ENCODE peak calls at places on chromosomes 5 and 9, in six cellular contexts. G, I, N, U, B and F are unnamed samples.

GRCh38 chr9:124392855-124393460 is 22.3 kb downstream of the PSMB7 start:
- DNase-seq in I (no peak), U (no peak), B (peak), N (no peak), G (no peak), F (no peak)

GRCh38 chr5:132714456-132715307 is 22.7 kb downstream of the KIF3A start:
- DNase-seq in B (no peak), G (peak), N (no peak), U (no peak), I (no peak), F (peak)

GRCh38 chr9:110742741-110743371 is 74.3 kb downstream of the MUSK start:
- DNase-seq in G (no peak), I (no peak), N (no peak), B (no peak), U (no peak), F (no peak)

GRCh38 chr5:178290376-178290775 is 57.8 kb upstream of the PHYKPL start:
- DNase-seq in G (no peak), U (no peak), N (no peak), B (no peak), I (peak), F (no peak)

GRCh38 chr5:98787131-98787719 is 13.8 kb downstream of the RGMB start:
- DNase-seq in I (no peak), U (no peak), B (no peak), G (no peak), N (no peak), F (no peak)

GRCh38 chr5:127806776-127807175 is 103.6 kb downstream of the CCDC192 start:
- DNase-seq in B (no peak), I (no peak), U (no peak), G (no peak), N (no peak), F (no peak)

GRCh38 chr9:36113999-36114398 is 22.5 kb upstream of the GLIPR2 start:
- DNase-seq in N (no peak), B (no peak), U (no peak), G (no peak), I (no peak), F (no peak)

GRCh38 chr9:95508968-95509850 is 7.6 kb downstream of the PTCH1 start:
- DNase-seq in N (peak), I (peak), G (peak), B (no peak), U (no peak), F (peak)

GRCh38 chr5:108216890-108217289 is 165.0 kb downstream of the FBXL17 start:
- DNase-seq in I (no peak), G (no peak), B (peak), U (no peak), N (no peak), F (no peak)

GRCh38 chr5:147635882-147636531 is 126.1 kb upstream of the DPYSL3 start:
- DNase-seq in B (no peak), U (no peak), G (no peak), I (no peak), N (no peak), F (no peak)

GRCh38 chr9:134602547-134603362 is 38.8 kb upstream of the COL5A1 start:
- DNase-seq in B (no peak), U (no peak), G (no peak), I (peak), N (no peak), F (no peak)

GRCh38 chr5:158847772-158848171 is 251.9 kb downstream of the EBF1 start:
- DNase-seq in I (no peak), G (no peak), B (no peak), N (no peak), U (no peak), F (no peak)

GRCh38 chr5:173781826-173782670 is 106.1 kb upstream of the CPEB4 start:
- DNase-seq in I (peak), G (peak), B (peak), N (peak), U (peak), F (peak)

GRCh38 chr5:39599721-39600431 is 175.1 kb upstream of the DAB2 start:
- DNase-seq in I (no peak), B (no peak), N (no peak), G (peak), U (no peak), F (no peak)

GRCh38 chr5:10913846-10914245 is 152.8 kb upstream of the DAP start:
- DNase-seq in G (no peak), I (no peak), B (no peak), U (no peak), N (no peak), F (no peak)

GRCh38 chr5:32916648-32917047 is 205.5 kb downstream of the NPR3 start:
- DNase-seq in U (no peak), I (no peak), N (no peak), B (peak), G (no peak), F (no peak)

GRCh38 chr9:74773886-74774479 is 113.7 kb downstream of the TRPM6 start:
- DNase-seq in G (peak), N (peak), I (peak), B (peak), U (peak), F (peak)

GRCh38 chr9:121652037-121652837 is 803 bp downstream of the DAB2IP start:
- DNase-seq in U (no peak), B (no peak), G (no peak), N (peak), I (peak), F (no peak)

GRCh38 chr9:117114768-117115167 is 300.1 kb downstream of the ASTN2 start:
- DNase-seq in B (no peak), I (no peak), U (no peak), N (no peak), G (no peak), F (no peak)

GRCh38 chr9:12133416-12133815 is 559.8 kb upstream of the TYRP1 start:
- DNase-seq in B (no peak), U (no peak), I (no peak), N (no peak), G (no peak), F (no peak)

GRCh38 chr5:72441861-72442540 is 65.2 kb downstream of the ZNF366 start:
- DNase-seq in N (no peak), G (no peak), I (no peak), U (no peak), B (peak), F (no peak)

GRCh38 chr5:12246016-12246415 is 341.8 kb upstream of the CTNND2 start:
- DNase-seq in G (no peak), N (no peak), I (no peak), B (no peak), U (no peak), F (no peak)

GRCh38 chr9:34454571-34455065 is 3.8 kb downstream of the FAM219A start:
- DNase-seq in B (no peak), N (peak), U (no peak), G (peak), I (no peak), F (no peak)

GRCh38 chr9:77142366-77142765 is 35.0 kb upstream of the VPS13A start:
- DNase-seq in U (no peak), I (no peak), G (no peak), N (no peak), B (no peak), F (no peak)
- H3K27ac ChIP-seq in U (no peak), I (no peak), G (no peak), N (no peak), B (no peak), F (no peak)

GRCh38 chr9:22975921-22976320 is 529.3 kb downstream of the DMRTA1 start:
- DNase-seq in N (no peak), G (no peak), U (no peak), I (no peak), B (no peak), F (no peak)

GRCh38 chr9:22969350-22969979 is 522.8 kb downstream of the DMRTA1 start:
- DNase-seq in G (no peak), I (no peak), B (no peak), N (no peak), U (no peak), F (no peak)

GRCh38 chr9:22976454-22976853 is 529.8 kb downstream of the DMRTA1 start:
- DNase-seq in U (no peak), N (no peak), G (no peak), B (no peak), I (no peak), F (no peak)

DNA sequence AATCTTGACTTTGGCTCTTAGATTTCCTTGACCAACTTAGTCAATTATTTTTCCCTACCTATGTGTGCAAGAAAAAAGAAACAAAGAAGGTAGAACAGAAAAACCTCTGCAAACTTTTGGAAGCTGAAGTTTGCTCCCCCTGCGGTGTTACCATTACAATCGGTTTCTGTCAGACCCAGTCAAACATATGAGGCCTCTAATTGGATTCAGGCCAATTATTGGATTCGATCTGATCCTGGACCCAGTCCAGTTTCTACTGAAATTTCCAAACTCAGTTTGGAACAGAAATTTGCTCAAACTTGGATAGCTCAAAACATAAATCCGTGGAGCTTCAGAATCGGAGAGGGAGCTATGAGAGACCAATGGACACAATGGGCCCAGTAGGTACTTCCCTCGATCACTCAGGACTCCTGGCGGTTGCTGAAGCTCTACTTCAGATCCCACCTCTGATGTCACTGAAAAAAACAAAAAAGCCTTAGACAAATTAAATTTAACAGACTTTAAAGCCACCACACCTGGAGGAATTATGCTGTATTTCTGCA is 523.9 kb downstream of the DMRTA1 start:
- DNase-seq in G (no peak), N (no peak), U (no peak), I (no peak), B (no peak), F (no peak)
- H3K27ac ChIP-seq in G (no peak), N (no peak), U (no peak), I (no peak), B (no peak), F (no peak)

GRCh38 chr9:27572036-27572435 is 1.2 kb downstream of the C9orf72 start:
- DNase-seq in U (no peak), I (no peak), N (no peak), B (no peak), G (no peak), F (no peak)
- H3K27ac ChIP-seq in U (peak), I (peak), N (peak), B (no peak), G (peak), F (peak)

DNA sequence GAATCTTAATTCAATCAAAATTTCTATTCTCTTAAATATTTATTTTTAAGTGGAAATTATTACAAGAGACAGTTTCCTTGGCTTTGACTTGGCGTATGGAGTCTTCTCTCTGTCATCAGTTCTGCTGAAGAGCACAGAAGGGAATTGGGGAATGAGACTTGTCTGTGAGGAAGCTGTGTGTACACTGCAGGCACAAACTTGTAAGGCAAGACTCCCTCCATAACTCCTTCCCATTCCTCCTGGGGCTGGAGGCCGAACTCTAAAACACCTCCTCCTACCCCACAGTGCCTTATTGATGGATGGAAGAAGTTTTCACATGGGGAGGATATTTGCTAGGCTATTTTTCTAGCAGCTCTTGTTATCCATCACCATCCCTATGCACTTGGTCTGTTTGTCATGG is 187.4 kb upstream of the ELL2 start:
- DNase-seq in U (no peak), B (no peak), N (no peak), I (no peak), G (no peak), F (no peak)
- H3K27ac ChIP-seq in U (no peak), B (peak), N (no peak), I (no peak), G (no peak), F (no peak)